ENCODE peak calls at places on chromosomes 13 and 19, in eight cellular contexts. Z, B, J, X, M, U, I and F are unnamed samples.

GRCh38 chr13:40432018-40432978 is 234.1 kb downstream of the FOXO1 start:
- DNase-seq in U (peak), B (no peak), X (no peak), Z (no peak), J (no peak), M (no peak), I (no peak), F (peak)

GRCh38 chr19:7254590-7254989 is 39.6 kb downstream of the INSR start:
- DNase-seq in M (no peak), J (no peak), U (no peak), Z (no peak), B (no peak), I (no peak), X (no peak), F (no peak)

GRCh38 chr13:59477011-59477410 is 686.7 kb downstream of the DIAPH3 start:
- DNase-seq in X (no peak), J (no peak), U (peak), Z (no peak), B (no peak), I (no peak), M (no peak), F (peak)

GRCh38 chr19:30563691-30564090 is 191.5 kb downstream of the ZNF536 start:
- DNase-seq in X (no peak), B (no peak), J (no peak), U (no peak), Z (no peak), I (no peak), M (no peak), F (no peak)

GRCh38 chr13:62320129-62320724 is 904.6 kb upstream of the PCDH20 start:
- DNase-seq in Z (no peak), U (peak), I (peak), B (no peak), J (peak), M (peak), X (no peak), F (peak)

GRCh38 chr13:97474581-97474980 is 40.6 kb downstream of the RAP2A start:
- DNase-seq in X (no peak), U (no peak), Z (no peak), M (no peak), J (no peak), I (no peak), B (no peak), F (no peak)

GRCh38 chr19:41309225-41310030 is 544 bp upstream of the CCDC97 start:
- DNase-seq in Z (no peak), I (no peak), X (no peak), U (peak), J (no peak), M (no peak), B (no peak), F (no peak)

GRCh38 chr13:110798595-110798994 is 85.1 kb downstream of the ING1 start:
- DNase-seq in X (no peak), J (no peak), M (no peak), I (no peak), U (no peak), Z (no peak), B (no peak), F (no peak)

GRCh38 chr13:94682229-94682628 is 30.1 kb downstream of the SOX21 start:
- DNase-seq in U (no peak), M (no peak), B (no peak), Z (no peak), I (no peak), J (no peak), X (no peak), F (no peak)

GRCh38 chr13:84641491-84641890 is 759.2 kb upstream of the SLITRK1 start:
- DNase-seq in J (peak), X (no peak), M (no peak), U (no peak), B (no peak), I (peak), Z (no peak), F (no peak)

GRCh38 chr19:46265217-46265828 is 31.5 kb upstream of the HIF3A start:
- DNase-seq in X (peak), Z (peak), M (peak), I (peak), U (peak), B (peak), J (peak), F (peak)

GRCh38 chr13:89457977-89458376 is 1786.8 kb downstream of the SLITRK5 start:
- DNase-seq in J (peak), M (peak), B (no peak), U (no peak), Z (no peak), I (peak), X (no peak), F (no peak)

GRCh38 chr13:32471187-32471922 is 43.4 kb upstream of the N4BP2L1 start:
- DNase-seq in B (no peak), J (no peak), U (no peak), I (peak), X (no peak), M (no peak), Z (no peak), F (no peak)

GRCh38 chr19:39811064-39811463 is 22.9 kb downstream of the DYRK1B start:
- DNase-seq in M (no peak), Z (no peak), J (no peak), I (no peak), B (no peak), U (no peak), X (no peak), F (no peak)

GRCh38 chr13:66322193-66322592 is 907.9 kb downstream of the PCDH9 start:
- DNase-seq in B (no peak), Z (no peak), X (no peak), U (no peak), J (no peak), M (no peak), I (no peak), F (no peak)